ENCODE peak calls at places on chromosome 22, in seven cellular contexts. One of them, this sample, is unnamed.

GRCh38 chr22:27825174-27825573 is 23.6 kb upstream of the MN1 start:
- DNase-seq in transverse colon: no peak
- DNase-seq in GM23338: peak
- DNase-seq in GM12878: no peak
- DNase-seq in HepG2: no peak
- DNase-seq in prostate gland: no peak
- DNase-seq in stomach: no peak
- DNase-seq in this sample: no peak

GRCh38 chr22:48369789-48370507 is 1457.7 kb downstream of the BRD1 start:
- DNase-seq in GM12878: no peak
- DNase-seq in transverse colon: peak
- DNase-seq in HepG2: peak
- DNase-seq in GM23338: peak
- DNase-seq in prostate gland: no peak
- DNase-seq in stomach: peak
- DNase-seq in this sample: no peak

GRCh38 chr22:40491990-40492631 is 121.7 kb downstream of the SGSM3 start:
- DNase-seq in prostate gland: no peak
- DNase-seq in stomach: no peak
- DNase-seq in GM12878: peak
- DNase-seq in HepG2: no peak
- DNase-seq in transverse colon: no peak
- DNase-seq in GM23338: peak
- DNase-seq in this sample: no peak

GRCh38 chr22:19955241-19956128 is 13.9 kb upstream of the TXNRD2 start:
- DNase-seq in GM23338: no peak
- DNase-seq in transverse colon: no peak
- DNase-seq in prostate gland: peak
- DNase-seq in stomach: no peak
- DNase-seq in GM12878: no peak
- DNase-seq in HepG2: no peak
- DNase-seq in this sample: no peak

GRCh38 chr22:36355362-36355761 is 32.4 kb downstream of the MYH9 start:
- DNase-seq in HepG2: no peak
- DNase-seq in transverse colon: no peak
- DNase-seq in GM12878: no peak
- DNase-seq in prostate gland: no peak
- DNase-seq in stomach: no peak
- DNase-seq in GM23338: no peak
- DNase-seq in this sample: no peak

GRCh38 chr22:25650834-25651233 is 86.4 kb downstream of the GRK3 start:
- DNase-seq in transverse colon: no peak
- DNase-seq in GM12878: peak
- DNase-seq in stomach: no peak
- DNase-seq in prostate gland: no peak
- DNase-seq in HepG2: no peak
- DNase-seq in GM23338: no peak
- DNase-seq in this sample: no peak

GRCh38 chr22:44207173-44207980 is 26.7 kb downstream of the PARVG start:
- DNase-seq in stomach: no peak
- DNase-seq in GM23338: no peak
- DNase-seq in prostate gland: no peak
- DNase-seq in GM12878: no peak
- DNase-seq in HepG2: no peak
- DNase-seq in transverse colon: no peak
- DNase-seq in this sample: no peak

GRCh38 chr22:44761025-44761424 is 8.7 kb downstream of the ARHGAP8 start:
- DNase-seq in stomach: no peak
- DNase-seq in GM23338: no peak
- DNase-seq in HepG2: no peak
- DNase-seq in GM12878: no peak
- DNase-seq in prostate gland: no peak
- DNase-seq in transverse colon: no peak
- DNase-seq in this sample: no peak

GRCh38 chr22:38859581-38860290 is 12.3 kb downstream of the CBX6 start:
- DNase-seq in GM12878: no peak
- DNase-seq in transverse colon: no peak
- DNase-seq in HepG2: no peak
- DNase-seq in GM23338: no peak
- DNase-seq in stomach: no peak
- DNase-seq in prostate gland: no peak
- DNase-seq in this sample: no peak

GRCh38 chr22:20634560-20635226 is 127.3 kb downstream of the MED15 start:
- DNase-seq in GM12878: no peak
- DNase-seq in transverse colon: no peak
- DNase-seq in prostate gland: no peak
- DNase-seq in GM23338: no peak
- DNase-seq in HepG2: no peak
- DNase-seq in stomach: no peak
- DNase-seq in this sample: no peak

GRCh38 chr22:39515266-39516050 is 4.9 kb upstream of the ATF4 start:
- DNase-seq in prostate gland: no peak
- DNase-seq in HepG2: no peak
- DNase-seq in transverse colon: no peak
- DNase-seq in stomach: no peak
- DNase-seq in GM12878: no peak
- DNase-seq in GM23338: no peak
- DNase-seq in this sample: no peak

GRCh38 chr22:25013634-25014033 is 61.1 kb downstream of the KIAA1671 start:
- DNase-seq in transverse colon: peak
- DNase-seq in stomach: no peak
- DNase-seq in GM23338: no peak
- DNase-seq in prostate gland: no peak
- DNase-seq in GM12878: no peak
- DNase-seq in HepG2: no peak
- DNase-seq in this sample: no peak

GRCh38 chr22:32000171-32000570 is 42.9 kb upstream of the SLC5A1 start:
- DNase-seq in stomach: no peak
- DNase-seq in prostate gland: no peak
- DNase-seq in transverse colon: no peak
- DNase-seq in GM23338: no peak
- DNase-seq in HepG2: peak
- DNase-seq in GM12878: no peak
- DNase-seq in this sample: no peak

GRCh38 chr22:29831958-29832357 is 6.1 kb downstream of the ASCC2 start:
- DNase-seq in GM23338: no peak
- DNase-seq in transverse colon: no peak
- DNase-seq in stomach: no peak
- DNase-seq in GM12878: no peak
- DNase-seq in prostate gland: no peak
- DNase-seq in HepG2: no peak
- DNase-seq in this sample: no peak

GRCh38 chr22:35944458-35944857 is 84.2 kb downstream of the RBFOX2 start:
- DNase-seq in prostate gland: no peak
- DNase-seq in stomach: no peak
- DNase-seq in transverse colon: no peak
- DNase-seq in GM12878: no peak
- DNase-seq in HepG2: no peak
- DNase-seq in GM23338: no peak
- DNase-seq in this sample: no peak

GRCh38 chr22:21738966-21739365 is 3.4 kb upstream of the YPEL1 start:
- DNase-seq in stomach: no peak
- DNase-seq in GM23338: no peak
- DNase-seq in GM12878: no peak
- DNase-seq in prostate gland: no peak
- DNase-seq in HepG2: no peak
- DNase-seq in transverse colon: no peak
- DNase-seq in this sample: no peak

GRCh38 chr22:21951931-21952465 is 650 bp downstream of the PPM1F start:
- DNase-seq in GM23338: peak
- DNase-seq in prostate gland: peak
- DNase-seq in GM12878: no peak
- DNase-seq in HepG2: no peak
- DNase-seq in transverse colon: peak
- DNase-seq in stomach: peak
- DNase-seq in this sample: no peak

GRCh38 chr22:31346733-31347250 is 646 bp upstream of the PATZ1 start:
- DNase-seq in stomach: peak
- DNase-seq in transverse colon: peak
- DNase-seq in HepG2: peak
- DNase-seq in GM12878: no peak
- DNase-seq in GM23338: peak
- DNase-seq in prostate gland: peak
- DNase-seq in this sample: peak

GRCh38 chr22:19723990-19724827 is 870 bp downstream of the GP1BB start:
- DNase-seq in transverse colon: no peak
- DNase-seq in GM23338: peak
- DNase-seq in HepG2: peak
- DNase-seq in GM12878: no peak
- DNase-seq in stomach: no peak
- DNase-seq in prostate gland: no peak
- DNase-seq in this sample: no peak

GRCh38 chr22:38833061-38833460 is 10.8 kb downstream of the NPTXR start:
- DNase-seq in GM23338: no peak
- DNase-seq in prostate gland: no peak
- DNase-seq in HepG2: no peak
- DNase-seq in GM12878: no peak
- DNase-seq in transverse colon: no peak
- DNase-seq in stomach: no peak
- DNase-seq in this sample: no peak

DNA sequence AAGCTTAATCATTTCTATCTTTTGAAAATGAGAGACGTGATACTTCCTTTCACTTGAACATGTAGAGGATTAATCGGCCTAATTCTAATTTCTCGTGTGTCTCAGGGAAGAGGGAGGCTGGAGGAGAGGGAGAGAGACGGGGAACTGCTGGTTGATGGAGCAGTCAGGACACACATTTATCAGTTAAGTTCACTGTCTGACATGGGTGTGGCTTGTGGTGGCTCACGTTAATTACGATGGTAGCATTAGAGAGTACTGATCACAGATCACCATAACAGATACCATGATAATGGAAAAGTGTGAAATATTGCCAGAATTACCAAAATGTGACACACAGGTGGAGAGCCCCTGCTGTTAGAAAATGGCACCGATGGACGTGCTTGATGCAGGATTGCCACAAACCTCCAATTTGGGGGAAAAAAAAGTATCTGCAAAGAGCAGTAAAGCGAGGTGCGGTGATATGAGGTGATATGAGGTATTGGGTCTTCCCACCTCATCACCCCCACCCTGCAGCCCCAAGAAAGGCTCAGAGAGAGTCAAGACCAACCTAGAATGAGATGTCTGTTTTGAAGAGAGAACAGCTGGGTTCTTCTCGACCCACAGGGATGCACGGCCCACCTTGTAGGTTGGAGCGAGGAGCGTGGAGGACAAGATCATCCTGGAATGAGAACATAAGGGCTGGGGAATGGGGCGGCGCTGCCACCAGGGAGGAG is 19.7 kb downstream of the ZBED4 start:
- DNase-seq in HepG2: no peak
- DNase-seq in prostate gland: no peak
- DNase-seq in GM12878: no peak
- DNase-seq in GM23338: no peak
- DNase-seq in stomach: no peak
- DNase-seq in transverse colon: no peak
- DNase-seq in this sample: no peak
- TF ChIP-seq POLR2AphosphoS5 in HepG2: no peak
- TF ChIP-seq POLR2AphosphoS5 in prostate gland: no peak
- TF ChIP-seq POLR2AphosphoS5 in GM12878: no peak
- TF ChIP-seq POLR2AphosphoS5 in GM23338: no peak
- TF ChIP-seq POLR2AphosphoS5 in stomach: no peak
- TF ChIP-seq POLR2AphosphoS5 in transverse colon: no peak
- TF ChIP-seq POLR2AphosphoS5 in this sample: no peak

GRCh38 chr22:23180301-23180892 is at the start of gene BCR:
- DNase-seq in stomach: peak
- DNase-seq in GM12878: no peak
- DNase-seq in GM23338: peak
- DNase-seq in prostate gland: peak
- DNase-seq in transverse colon: peak
- DNase-seq in HepG2: no peak
- DNase-seq in this sample: no peak
- TF ChIP-seq POLR2AphosphoS5 in stomach: peak
- TF ChIP-seq POLR2AphosphoS5 in GM12878: no peak
- TF ChIP-seq POLR2AphosphoS5 in GM23338: peak
- TF ChIP-seq POLR2AphosphoS5 in prostate gland: peak
- TF ChIP-seq POLR2AphosphoS5 in transverse colon: peak
- TF ChIP-seq POLR2AphosphoS5 in HepG2: no peak
- TF ChIP-seq POLR2AphosphoS5 in this sample: peak

DNA sequence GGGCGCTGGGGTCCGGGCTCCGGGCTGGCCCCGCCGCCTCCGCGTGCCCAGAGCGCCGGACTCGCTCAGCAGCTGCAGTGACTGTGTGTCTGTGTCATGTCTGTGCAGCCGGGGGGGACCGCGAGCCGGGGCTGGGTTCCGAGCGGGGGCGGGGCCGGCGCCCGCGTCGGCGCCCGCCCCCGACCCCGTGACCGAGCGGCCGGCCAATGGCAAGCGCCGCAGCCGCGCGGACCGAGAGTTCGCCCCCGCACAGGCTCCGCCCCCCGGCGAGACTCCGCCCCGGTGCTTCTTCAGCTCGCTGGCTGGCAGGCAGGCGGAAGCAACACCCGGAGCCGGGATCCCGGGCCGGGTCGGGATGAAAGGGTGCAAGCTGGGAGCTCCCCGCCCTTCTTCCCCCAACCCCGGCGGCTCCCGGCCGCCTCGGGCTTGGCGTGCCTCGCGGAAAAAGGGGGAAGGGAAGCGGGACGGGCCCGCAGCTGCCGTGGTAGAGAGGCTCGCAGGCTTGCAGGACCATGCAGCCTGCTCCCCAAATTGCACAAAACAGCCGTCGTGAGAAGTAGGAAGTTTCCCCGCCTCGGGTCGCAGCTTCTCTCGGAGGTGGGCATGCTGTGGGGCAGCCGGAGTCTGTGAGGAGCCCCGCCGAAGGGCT is 775 bp upstream of the LARGE1 start:
- DNase-seq in GM23338: peak
- DNase-seq in stomach: peak
- DNase-seq in prostate gland: peak
- DNase-seq in HepG2: peak
- DNase-seq in transverse colon: peak
- DNase-seq in GM12878: peak
- DNase-seq in this sample: peak
- TF ChIP-seq POLR2AphosphoS5 in GM23338: peak
- TF ChIP-seq POLR2AphosphoS5 in stomach: peak
- TF ChIP-seq POLR2AphosphoS5 in prostate gland: peak
- TF ChIP-seq POLR2AphosphoS5 in HepG2: peak
- TF ChIP-seq POLR2AphosphoS5 in transverse colon: peak
- TF ChIP-seq POLR2AphosphoS5 in GM12878: peak
- TF ChIP-seq POLR2AphosphoS5 in this sample: no peak

GRCh38 chr22:41531422-41531727 is 12.9 kb downstream of the POLR3H start:
- DNase-seq in transverse colon: no peak
- DNase-seq in GM12878: no peak
- DNase-seq in stomach: no peak
- DNase-seq in GM23338: no peak
- DNase-seq in HepG2: no peak
- DNase-seq in prostate gland: no peak
- DNase-seq in this sample: no peak

GRCh38 chr22:41535244-41535643 is 9.0 kb downstream of the POLR3H start:
- DNase-seq in stomach: no peak
- DNase-seq in GM12878: no peak
- DNase-seq in prostate gland: no peak
- DNase-seq in GM23338: peak
- DNase-seq in transverse colon: no peak
- DNase-seq in HepG2: peak
- DNase-seq in this sample: no peak

GRCh38 chr22:41531736-41532477 is 12.4 kb downstream of the POLR3H start:
- DNase-seq in HepG2: no peak
- DNase-seq in transverse colon: no peak
- DNase-seq in GM23338: no peak
- DNase-seq in GM12878: no peak
- DNase-seq in prostate gland: no peak
- DNase-seq in stomach: no peak
- DNase-seq in this sample: no peak

GRCh38 chr22:41534219-41534618 is 10.1 kb downstream of the POLR3H start:
- DNase-seq in prostate gland: no peak
- DNase-seq in stomach: no peak
- DNase-seq in HepG2: no peak
- DNase-seq in transverse colon: no peak
- DNase-seq in GM12878: no peak
- DNase-seq in GM23338: no peak
- DNase-seq in this sample: no peak

GRCh38 chr22:41532908-41533825 is 11.1 kb downstream of the POLR3H start:
- DNase-seq in stomach: peak
- DNase-seq in prostate gland: no peak
- DNase-seq in GM23338: peak
- DNase-seq in transverse colon: peak
- DNase-seq in GM12878: no peak
- DNase-seq in HepG2: peak
- DNase-seq in this sample: no peak
- TF ChIP-seq POLR2AphosphoS5 in stomach: no peak
- TF ChIP-seq POLR2AphosphoS5 in prostate gland: no peak
- TF ChIP-seq POLR2AphosphoS5 in GM23338: no peak
- TF ChIP-seq POLR2AphosphoS5 in transverse colon: peak
- TF ChIP-seq POLR2AphosphoS5 in GM12878: no peak
- TF ChIP-seq POLR2AphosphoS5 in HepG2: no peak
- TF ChIP-seq POLR2AphosphoS5 in this sample: no peak

This sample was measured in breast epithelium.